ENCODE peak calls at places on chromosomes 13 and 19, in nine cellular contexts. E, Q, N, Y, O, D, H, M and T are unnamed samples.

GRCh38 chr13:98461525-98462240 is 115.2 kb downstream of the STK24 start:
- DNase-seq in Q (peak; percentile 43), D (no peak), Y (no peak), O (no peak), E (no peak), H (no peak), M (no peak), N (no peak), T (no peak)

GRCh38 chr19:52533901-52534300 is 6.4 kb downstream of the ZNF808 start:
- DNase-seq in Q (no peak), D (no peak), N (peak; percentile 17), Y (no peak), O (no peak), M (no peak), E (no peak), H (peak; percentile 63), T (no peak)

GRCh38 chr19:10603873-10604459 is 16.9 kb upstream of the AP1M2 start:
- DNase-seq in O (no peak), D (no peak), Y (peak; percentile 29), Q (no peak), E (peak; percentile 29), M (no peak), N (no peak), H (no peak), T (peak; percentile 24)

GRCh38 chr19:13102666-13103584 is at the start of gene LYL1:
- DNase-seq in D (no peak), N (peak; percentile 91), Y (peak; percentile 56), E (no peak), Q (peak; percentile 90), H (peak; percentile 40), M (peak; percentile 70), O (peak; percentile 90), T (no peak)

GRCh38 chr13:113835461-113836274 is 28.2 kb downstream of the GAS6 start:
- DNase-seq in E (no peak), Y (no peak), N (peak; percentile 8), Q (no peak), M (no peak), D (peak; percentile 84), H (no peak), O (no peak), T (no peak)

GRCh38 chr13:51674276-51674675 is 90.0 kb downstream of the WDFY2 start:
- DNase-seq in E (peak; percentile 93), Q (peak; percentile 85), N (no peak), O (peak; percentile 56), M (no peak), D (no peak), H (no peak), Y (peak; percentile 84), T (no peak)

GRCh38 chr13:67951431-67951830 is 721.3 kb upstream of the PCDH9 start:
- DNase-seq in D (no peak), M (no peak), Q (no peak), H (no peak), E (no peak), N (no peak), Y (no peak), O (no peak), T (no peak)

GRCh38 chr19:35856001-35856400 is 710 bp upstream of the KIRREL2 start:
- DNase-seq in N (no peak), M (peak; percentile 54), Q (no peak), E (no peak), O (peak; percentile 70), D (peak; percentile 40), Y (peak; percentile 91), H (no peak), T (no peak)

GRCh38 chr19:38362076-38362945 is 12.1 kb upstream of the PSMD8 start:
- DNase-seq in M (peak; percentile 96), N (peak; percentile 86), Y (peak; percentile 79), O (peak; percentile 98), Q (peak; percentile 96), D (peak; percentile 94), H (no peak), E (peak; percentile 81), T (peak; percentile 47)

GRCh38 chr13:48749144-48749543 is 95.4 kb downstream of the CYSLTR2 start:
- DNase-seq in D (no peak), O (no peak), Y (no peak), E (peak; percentile 75), N (no peak), H (no peak), Q (no peak), M (no peak), T (no peak)

GRCh38 chr13:99617474-99618255 is 116.4 kb downstream of the TM9SF2 start:
- DNase-seq in H (no peak), E (no peak), Y (no peak), M (peak; percentile 66), N (peak; percentile 23), O (peak; percentile 85), D (peak; percentile 72), Q (no peak), T (no peak)

GRCh38 chr19:11142528-11143171 is 12.9 kb downstream of the SPC24 start:
- DNase-seq in H (peak; percentile 56), Q (peak; percentile 95), E (peak; percentile 88), O (peak; percentile 94), N (peak; percentile 95), Y (peak; percentile 94), M (peak; percentile 92), D (no peak), T (no peak)

GRCh38 chr13:21218351-21219043 is 42.0 kb downstream of the MRPL57 start:
- DNase-seq in H (no peak), D (no peak), O (no peak), N (no peak), Y (no peak), E (no peak), Q (no peak), M (no peak), T (no peak)

GRCh38 chr13:36493046-36493445 is 60.8 kb downstream of the CCNA1 start:
- DNase-seq in H (no peak), N (no peak), Q (no peak), O (no peak), M (no peak), Y (no peak), E (no peak), D (no peak), T (no peak)

GRCh38 chr19:16945364-16945714 is 56.5 kb downstream of the F2RL3 start:
- DNase-seq in O (no peak), E (no peak), D (no peak), N (no peak), Q (no peak), H (no peak), M (no peak), Y (no peak), T (no peak)

GRCh38 chr13:113122571-113123225 is at the start of gene F10:
- DNase-seq in M (peak; percentile 88), Y (peak; percentile 69), Q (peak; percentile 68), O (peak; percentile 93), E (no peak), N (peak; percentile 62), H (peak; percentile 16), D (peak; percentile 84), T (no peak)

GRCh38 chr13:98741741-98742435 is 10.6 kb downstream of the SLC15A1 start:
- DNase-seq in Y (no peak), N (no peak), M (no peak), H (no peak), E (no peak), D (peak; percentile 59), O (no peak), Q (no peak), T (no peak)

GRCh38 chr13:32538234-32538620 is 368 bp downstream of the N4BP2L2 start:
- DNase-seq in O (no peak), Q (peak; percentile 71), M (no peak), H (peak; percentile 17), D (no peak), N (peak; percentile 22), Y (peak; percentile 40), E (peak; percentile 66), T (no peak)

GRCh38 chr13:60139272-60139671 is 24.5 kb downstream of the DIAPH3 start:
- DNase-seq in E (no peak), Y (no peak), M (no peak), O (no peak), H (no peak), D (no peak), Q (no peak), N (no peak), T (no peak)
- TF ChIP-seq CTCF in E (no peak), Y (no peak), M (no peak), O (no peak), H (no peak), D (no peak), Q (no peak), N (no peak), T (no peak)

GRCh38 chr13:65653548-65654078 is 1576.5 kb downstream of the PCDH9 start:
- DNase-seq in Q (no peak), N (no peak), H (no peak), E (no peak), O (no peak), Y (no peak), M (no peak), D (no peak), T (no peak)

GRCh38 chr13:65660696-65661095 is 1569.4 kb downstream of the PCDH9 start:
- DNase-seq in N (no peak), D (no peak), H (no peak), Y (no peak), M (no peak), E (no peak), Q (no peak), O (no peak), T (no peak)

GRCh38 chr13:65656740-65657329 is 1573.3 kb downstream of the PCDH9 start:
- DNase-seq in Q (no peak), H (no peak), Y (no peak), E (no peak), D (no peak), N (no peak), O (no peak), M (no peak), T (no peak)
- H3K27ac ChIP-seq in Q (no peak overlapping the region), H (no peak overlapping the region), Y (no peak overlapping the region), E (no peak overlapping the region), D (no peak overlapping the region), N (no peak overlapping the region), O (no peak overlapping the region), M (no peak overlapping the region), T (no peak overlapping the region)

DNA sequence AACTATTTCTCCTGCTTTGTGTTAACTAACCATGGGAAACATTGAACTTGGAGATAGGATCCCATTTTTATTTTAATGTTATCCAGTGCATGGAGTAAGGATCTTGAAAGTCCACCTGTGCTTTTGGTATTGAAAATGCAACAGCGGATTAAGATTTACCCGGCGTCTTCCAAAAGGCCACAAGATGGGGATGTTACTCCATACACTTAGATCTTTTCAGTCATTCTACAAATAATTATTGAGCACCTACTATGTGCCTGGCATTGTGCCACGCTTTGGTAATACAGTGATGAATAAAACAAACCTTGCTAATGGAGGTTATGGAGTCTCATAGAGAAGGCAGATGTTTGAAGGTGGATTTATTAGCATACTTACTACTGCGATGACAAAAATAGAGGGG is 56.9 kb downstream of the RFC3 start:
- DNase-seq in N (no peak), M (no peak), H (no peak), E (no peak), D (no peak), O (no peak), Y (no peak), Q (no peak), T (no peak)
- TF ChIP-seq CTCF in N (peak; percentile 10), M (peak; percentile 59), H (no peak), E (peak; percentile 9), D (no peak), O (peak; percentile 56), Y (no peak), Q (no peak), T (no peak)

DNA sequence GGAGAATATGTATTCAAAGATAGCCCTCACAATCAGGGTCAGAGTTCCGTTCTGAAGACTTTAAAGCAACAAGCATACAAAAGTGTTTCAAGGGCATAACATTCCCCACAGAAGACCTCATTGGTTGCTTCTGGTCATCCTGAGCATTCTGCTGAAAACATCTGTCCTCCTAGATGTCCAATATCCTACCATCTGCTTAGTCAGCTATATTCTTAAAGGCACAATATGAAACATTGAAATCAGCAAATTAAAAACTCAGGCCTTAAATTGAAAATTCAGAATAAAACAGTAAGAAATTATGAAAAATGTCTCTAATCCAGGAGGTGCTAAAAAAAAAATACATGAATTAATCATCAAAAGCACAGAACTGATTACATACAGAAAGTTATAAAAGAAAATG is 1491.2 kb upstream of the PRR20A start:
- DNase-seq in Q (no peak), E (no peak), D (no peak), N (no peak), M (no peak), Y (no peak), O (no peak), H (no peak), T (no peak)
- H3K27ac ChIP-seq in Q (no peak overlapping the region), E (no peak overlapping the region), D (no peak overlapping the region), N (no peak overlapping the region), M (no peak overlapping the region), Y (no peak overlapping the region), O (no peak overlapping the region), H (no peak overlapping the region), T (no peak overlapping the region)